ENCODE peak calls at places on chromosomes 5 and 9, in eight cellular contexts. R is cardiac muscle cell; K is GM23248; B is tibial nerve; T is substantia nigra; P is lower lobe of right lung; J is CD8-positive, alpha-beta memory T cell; L is left lung. Q is an unnamed sample.

GRCh38 chr5:178651046-178651810 is 24.4 kb upstream of the CLK4 start:
- DNase-seq in R (no peak), K (peak; percentile 79), B (no peak), T (no peak), P (no peak), J (no peak), L (no peak), Q (no peak)

GRCh38 chr5:91162534-91163381 is 220.4 kb downstream of the ARRDC3 start:
- DNase-seq in R (no peak), K (peak; percentile 94), B (peak; percentile 33), T (no peak), P (peak; percentile 77), J (no peak), L (peak; percentile 87), Q (no peak)

GRCh38 chr9:114806571-114806970 is 732 bp upstream of the TNFSF15 start:
- DNase-seq in R (no peak), K (no peak), B (no peak), T (no peak), P (no peak), J (no peak), L (no peak), Q (no peak)

GRCh38 chr9:131706608-131706970 is 33.3 kb downstream of the RAPGEF1 start:
- DNase-seq in R (no peak), K (no peak), B (no peak), T (no peak), P (no peak), J (no peak), L (no peak), Q (no peak)

GRCh38 chr5:111367081-111367480 is 142.9 kb downstream of the CAMK4 start:
- DNase-seq in R (no peak), K (no peak), B (no peak), T (no peak), P (no peak), J (no peak), L (no peak), Q (no peak)

GRCh38 chr9:133048595-133048994 is 13.2 kb upstream of the CEL start:
- DNase-seq in R (no peak), K (peak; percentile 44), B (no peak), T (no peak), P (no peak), J (no peak), L (no peak), Q (no peak)

GRCh38 chr9:126146254-126147145 is 180.1 kb upstream of the MVB12B start:
- DNase-seq in R (peak; percentile 69), K (peak; percentile 11), B (no peak), T (no peak), P (no peak), J (no peak), L (no peak), Q (peak; percentile 85)

GRCh38 chr5:59709346-59709821 is 184.1 kb downstream of the PDE4D start:
- DNase-seq in R (no peak), K (no peak), B (no peak), T (no peak), P (no peak), J (no peak), L (no peak), Q (no peak)

GRCh38 chr5:123673107-123673506 is 161.1 kb downstream of the CSNK1G3 start:
- DNase-seq in R (peak; percentile 26), K (peak; percentile 1), B (no peak), T (no peak), P (no peak), J (no peak), L (no peak), Q (no peak)

GRCh38 chr5:75681125-75681830 is 36.0 kb downstream of the POC5 start:
- DNase-seq in R (peak; percentile 54), K (peak; percentile 71), B (no peak), T (no peak), P (no peak), J (no peak), L (no peak), Q (no peak)

GRCh38 chr9:129394011-129394919 is 216.2 kb upstream of the IER5L start:
- DNase-seq in R (no peak), K (no peak), B (no peak), T (no peak), P (no peak), J (no peak), L (no peak), Q (no peak)

GRCh38 chr5:69292349-69292748 is 40.3 kb downstream of the CCDC125 start:
- DNase-seq in R (no peak), K (no peak), B (no peak), T (no peak), P (no peak), J (no peak), L (no peak), Q (no peak)

GRCh38 chr5:98187945-98188344 is 585.5 kb upstream of the RGMB start:
- DNase-seq in R (no peak), K (peak; percentile 47), B (no peak), T (no peak), P (no peak), J (no peak), L (no peak), Q (no peak)

GRCh38 chr9:98310752-98311392 is 55.4 kb upstream of the TBC1D2 start:
- DNase-seq in R (no peak), K (peak; percentile 29), B (no peak), T (no peak), P (no peak), J (no peak), L (no peak), Q (no peak)

GRCh38 chr5:175652741-175653663 is 4.9 kb upstream of the HRH2 start:
- DNase-seq in R (no peak), K (no peak), B (no peak), T (no peak), P (no peak), J (peak; percentile 39), L (no peak), Q (no peak)
- H3K27ac ChIP-seq in R (no peak overlapping the region), K (no peak overlapping the region), B (no peak overlapping the region), T (no peak overlapping the region), P (no peak overlapping the region), J (no peak overlapping the region), L (peak overlapping the region; percentile 45), Q (no peak overlapping the region)

GRCh38 chr5:31383734-31384133 is 148.2 kb downstream of the DROSHA start:
- DNase-seq in R (no peak), K (no peak), B (no peak), T (no peak), P (no peak), J (no peak), L (no peak), Q (no peak)
- H3K27ac ChIP-seq in R (no peak overlapping the region), K (no peak overlapping the region), B (no peak overlapping the region), T (no peak overlapping the region), P (no peak overlapping the region), J (no peak overlapping the region), L (no peak overlapping the region), Q (no peak overlapping the region)

GRCh38 chr5:138223532-138223931 is 10.4 kb upstream of the CDC23 start:
- DNase-seq in R (no peak), K (no peak), B (no peak), T (no peak), P (no peak), J (no peak), L (no peak), Q (no peak)

GRCh38 chr5:138230261-138230660 is 17.1 kb upstream of the CDC23 start:
- DNase-seq in R (no peak), K (peak; percentile 73), B (no peak), T (no peak), P (no peak), J (no peak), L (no peak), Q (no peak)

GRCh38 chr5:138229387-138229786 is 16.3 kb upstream of the CDC23 start:
- DNase-seq in R (no peak), K (no peak), B (no peak), T (no peak), P (no peak), J (no peak), L (no peak), Q (no peak)

GRCh38 chr5:138226917-138227316 is 13.8 kb upstream of the CDC23 start:
- DNase-seq in R (no peak), K (no peak), B (no peak), T (no peak), P (no peak), J (no peak), L (no peak), Q (no peak)

GRCh38 chr5:138224712-138225111 is 11.6 kb upstream of the CDC23 start:
- DNase-seq in R (no peak), K (no peak), B (no peak), T (no peak), P (no peak), J (no peak), L (no peak), Q (no peak)
- H3K27ac ChIP-seq in R (no peak overlapping the region), K (no peak overlapping the region), B (no peak overlapping the region), T (no peak overlapping the region), P (no peak overlapping the region), J (no peak overlapping the region), L (no peak overlapping the region), Q (no peak overlapping the region)

DNA sequence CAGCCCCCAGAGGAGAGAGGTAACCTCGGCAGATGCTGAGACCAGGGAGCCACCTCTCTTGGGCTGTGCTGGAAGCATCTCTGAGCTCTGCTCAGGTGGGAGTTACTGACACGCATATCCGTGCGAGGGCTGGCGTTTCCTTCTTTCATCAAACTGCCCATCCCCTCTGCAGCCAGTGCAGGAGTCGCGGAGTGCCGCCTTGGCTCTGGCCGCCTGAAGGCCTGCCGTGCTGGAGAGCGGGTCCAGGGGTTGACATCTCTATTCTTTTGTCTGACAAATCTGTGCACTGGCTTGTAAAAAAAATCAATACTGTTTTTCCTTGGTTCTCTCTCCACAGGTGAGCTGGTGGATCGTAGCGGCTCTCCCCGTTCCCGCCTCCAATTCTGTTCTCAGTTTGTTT is 214.1 kb upstream of the IRX4 start:
- DNase-seq in R (no peak), K (no peak), B (no peak), T (no peak), P (no peak), J (no peak), L (no peak), Q (no peak)
- H3K27ac ChIP-seq in R (no peak overlapping the region), K (no peak overlapping the region), B (no peak overlapping the region), T (no peak overlapping the region), P (no peak overlapping the region), J (no peak overlapping the region), L (no peak overlapping the region), Q (no peak overlapping the region)

GRCh38 chr5:148416921-148417320 is 33.2 kb downstream of the FBXO38 start:
- DNase-seq in R (no peak), K (peak; percentile 86), B (no peak), T (no peak), P (no peak), J (no peak), L (no peak), Q (no peak)
- H3K27ac ChIP-seq in R (peak overlapping the region; percentile 11), K (peak overlapping the region; percentile 88), B (no peak overlapping the region), T (no peak overlapping the region), P (no peak overlapping the region), J (no peak overlapping the region), L (no peak overlapping the region), Q (no peak overlapping the region)